ENCODE peak calls at places on chromosomes 16 and 17, in seven cellular contexts. One of them, this sample, is unnamed.

GRCh38 chr17:41382396-41382795 is 290 bp upstream of the KRT34 start:
- DNase-seq in activated T-cell treated with anti-CD3 and anti-CD28 coated beads, Interleukin-2, amount 50 U/mL, for 72 hours: no peak
- DNase-seq in midbrain: no peak
- DNase-seq in stimulated activated CD4-positive, alpha-beta T cell treated with anti-CD3 and anti-CD28 coated beads, Interleukin-1b, Interleukin-23, amount 100 ng/mL, for 48 hours: no peak
- DNase-seq in GM06990: no peak
- DNase-seq in amniotic stem cell: peak; percentile 61
- DNase-seq in effector memory CD8-positive, alpha-beta T cell: no peak
- DNase-seq in this sample: no peak

GRCh38 chr17:72519598-72519936 is 398.7 kb downstream of the SOX9 start:
- DNase-seq in activated T-cell treated with anti-CD3 and anti-CD28 coated beads, Interleukin-2, amount 50 U/mL, for 72 hours: no peak
- DNase-seq in midbrain: no peak
- DNase-seq in stimulated activated CD4-positive, alpha-beta T cell treated with anti-CD3 and anti-CD28 coated beads, Interleukin-1b, Interleukin-23, amount 100 ng/mL, for 48 hours: no peak
- DNase-seq in GM06990: no peak
- DNase-seq in amniotic stem cell: no peak
- DNase-seq in effector memory CD8-positive, alpha-beta T cell: no peak
- DNase-seq in this sample: no peak

GRCh38 chr16:68510775-68511174 is 28.3 kb upstream of the ZFP90 start:
- DNase-seq in activated T-cell treated with anti-CD3 and anti-CD28 coated beads, Interleukin-2, amount 50 U/mL, for 72 hours: no peak
- DNase-seq in midbrain: no peak
- DNase-seq in stimulated activated CD4-positive, alpha-beta T cell treated with anti-CD3 and anti-CD28 coated beads, Interleukin-1b, Interleukin-23, amount 100 ng/mL, for 48 hours: no peak
- DNase-seq in GM06990: no peak
- DNase-seq in amniotic stem cell: no peak
- DNase-seq in effector memory CD8-positive, alpha-beta T cell: no peak
- DNase-seq in this sample: no peak

GRCh38 chr17:61337247-61337812 is 62.3 kb upstream of the TBX2 start:
- DNase-seq in activated T-cell treated with anti-CD3 and anti-CD28 coated beads, Interleukin-2, amount 50 U/mL, for 72 hours: no peak
- DNase-seq in midbrain: peak; percentile 24
- DNase-seq in stimulated activated CD4-positive, alpha-beta T cell treated with anti-CD3 and anti-CD28 coated beads, Interleukin-1b, Interleukin-23, amount 100 ng/mL, for 48 hours: no peak
- DNase-seq in GM06990: no peak
- DNase-seq in amniotic stem cell: no peak
- DNase-seq in effector memory CD8-positive, alpha-beta T cell: no peak
- DNase-seq in this sample: no peak

GRCh38 chr17:75077490-75078096 is 10.2 kb upstream of the SLC16A5 start:
- DNase-seq in activated T-cell treated with anti-CD3 and anti-CD28 coated beads, Interleukin-2, amount 50 U/mL, for 72 hours: peak; percentile 62
- DNase-seq in midbrain: peak; percentile 64
- DNase-seq in stimulated activated CD4-positive, alpha-beta T cell treated with anti-CD3 and anti-CD28 coated beads, Interleukin-1b, Interleukin-23, amount 100 ng/mL, for 48 hours: peak; percentile 48
- DNase-seq in GM06990: peak; percentile 82
- DNase-seq in amniotic stem cell: no peak
- DNase-seq in effector memory CD8-positive, alpha-beta T cell: peak; percentile 31
- DNase-seq in this sample: no peak

GRCh38 chr17:82781894-82782274 is 30.0 kb downstream of the TBCD start:
- DNase-seq in activated T-cell treated with anti-CD3 and anti-CD28 coated beads, Interleukin-2, amount 50 U/mL, for 72 hours: peak; percentile 83
- DNase-seq in midbrain: peak; percentile 82
- DNase-seq in stimulated activated CD4-positive, alpha-beta T cell treated with anti-CD3 and anti-CD28 coated beads, Interleukin-1b, Interleukin-23, amount 100 ng/mL, for 48 hours: peak; percentile 81
- DNase-seq in GM06990: peak; percentile 83
- DNase-seq in amniotic stem cell: no peak
- DNase-seq in effector memory CD8-positive, alpha-beta T cell: peak; percentile 91
- DNase-seq in this sample: peak; percentile 30

GRCh38 chr17:75476274-75476673 is 19.8 kb downstream of the TMEM94 start:
- DNase-seq in activated T-cell treated with anti-CD3 and anti-CD28 coated beads, Interleukin-2, amount 50 U/mL, for 72 hours: no peak
- DNase-seq in midbrain: peak; percentile 67
- DNase-seq in stimulated activated CD4-positive, alpha-beta T cell treated with anti-CD3 and anti-CD28 coated beads, Interleukin-1b, Interleukin-23, amount 100 ng/mL, for 48 hours: no peak
- DNase-seq in GM06990: no peak
- DNase-seq in amniotic stem cell: no peak
- DNase-seq in effector memory CD8-positive, alpha-beta T cell: no peak
- DNase-seq in this sample: no peak

GRCh38 chr17:20171741-20172377 is 162.7 kb downstream of the SPECC1 start:
- DNase-seq in activated T-cell treated with anti-CD3 and anti-CD28 coated beads, Interleukin-2, amount 50 U/mL, for 72 hours: no peak
- DNase-seq in midbrain: no peak
- DNase-seq in stimulated activated CD4-positive, alpha-beta T cell treated with anti-CD3 and anti-CD28 coated beads, Interleukin-1b, Interleukin-23, amount 100 ng/mL, for 48 hours: no peak
- DNase-seq in GM06990: no peak
- DNase-seq in amniotic stem cell: no peak
- DNase-seq in effector memory CD8-positive, alpha-beta T cell: no peak
- DNase-seq in this sample: no peak

GRCh38 chr17:77637807-77638182 is 320.7 kb upstream of the TNRC6C start:
- DNase-seq in activated T-cell treated with anti-CD3 and anti-CD28 coated beads, Interleukin-2, amount 50 U/mL, for 72 hours: no peak
- DNase-seq in midbrain: no peak
- DNase-seq in stimulated activated CD4-positive, alpha-beta T cell treated with anti-CD3 and anti-CD28 coated beads, Interleukin-1b, Interleukin-23, amount 100 ng/mL, for 48 hours: no peak
- DNase-seq in GM06990: no peak
- DNase-seq in amniotic stem cell: no peak
- DNase-seq in effector memory CD8-positive, alpha-beta T cell: no peak
- DNase-seq in this sample: no peak

GRCh38 chr17:67514998-67515397 is 137.9 kb downstream of the PITPNC1 start:
- DNase-seq in activated T-cell treated with anti-CD3 and anti-CD28 coated beads, Interleukin-2, amount 50 U/mL, for 72 hours: no peak
- DNase-seq in midbrain: no peak
- DNase-seq in stimulated activated CD4-positive, alpha-beta T cell treated with anti-CD3 and anti-CD28 coated beads, Interleukin-1b, Interleukin-23, amount 100 ng/mL, for 48 hours: no peak
- DNase-seq in GM06990: no peak
- DNase-seq in amniotic stem cell: no peak
- DNase-seq in effector memory CD8-positive, alpha-beta T cell: no peak
- DNase-seq in this sample: no peak

GRCh38 chr16:67546761-67547422 is 15.4 kb upstream of the CTCF start:
- DNase-seq in activated T-cell treated with anti-CD3 and anti-CD28 coated beads, Interleukin-2, amount 50 U/mL, for 72 hours: peak; percentile 77
- DNase-seq in midbrain: peak; percentile 80
- DNase-seq in stimulated activated CD4-positive, alpha-beta T cell treated with anti-CD3 and anti-CD28 coated beads, Interleukin-1b, Interleukin-23, amount 100 ng/mL, for 48 hours: peak; percentile 67
- DNase-seq in GM06990: peak; percentile 76
- DNase-seq in amniotic stem cell: no peak
- DNase-seq in effector memory CD8-positive, alpha-beta T cell: peak; percentile 64
- DNase-seq in this sample: no peak

GRCh38 chr16:56222482-56222997 is 31.3 kb downstream of the GNAO1 start:
- DNase-seq in activated T-cell treated with anti-CD3 and anti-CD28 coated beads, Interleukin-2, amount 50 U/mL, for 72 hours: no peak
- DNase-seq in midbrain: no peak
- DNase-seq in stimulated activated CD4-positive, alpha-beta T cell treated with anti-CD3 and anti-CD28 coated beads, Interleukin-1b, Interleukin-23, amount 100 ng/mL, for 48 hours: no peak
- DNase-seq in GM06990: no peak
- DNase-seq in amniotic stem cell: no peak
- DNase-seq in effector memory CD8-positive, alpha-beta T cell: no peak
- DNase-seq in this sample: no peak

GRCh38 chr16:1152651-1153259 is at the start of gene CACNA1H:
- DNase-seq in activated T-cell treated with anti-CD3 and anti-CD28 coated beads, Interleukin-2, amount 50 U/mL, for 72 hours: peak; percentile 62
- DNase-seq in midbrain: no peak
- DNase-seq in stimulated activated CD4-positive, alpha-beta T cell treated with anti-CD3 and anti-CD28 coated beads, Interleukin-1b, Interleukin-23, amount 100 ng/mL, for 48 hours: peak; percentile 44
- DNase-seq in GM06990: no peak
- DNase-seq in amniotic stem cell: no peak
- DNase-seq in effector memory CD8-positive, alpha-beta T cell: peak; percentile 24
- DNase-seq in this sample: no peak

GRCh38 chr16:55567382-55567781 is 898 bp downstream of the CAPNS2 start:
- DNase-seq in activated T-cell treated with anti-CD3 and anti-CD28 coated beads, Interleukin-2, amount 50 U/mL, for 72 hours: no peak
- DNase-seq in midbrain: no peak
- DNase-seq in stimulated activated CD4-positive, alpha-beta T cell treated with anti-CD3 and anti-CD28 coated beads, Interleukin-1b, Interleukin-23, amount 100 ng/mL, for 48 hours: no peak
- DNase-seq in GM06990: no peak
- DNase-seq in amniotic stem cell: no peak
- DNase-seq in effector memory CD8-positive, alpha-beta T cell: no peak
- DNase-seq in this sample: no peak